ENCODE peak calls at places on chromosomes 4 and X, in ten cellular contexts. One of them, this sample, is unnamed.

GRCh38 chr4:107939307-107939706 is 8.0 kb downstream of the CYP2U1 start:
- DNase-seq in astrocyte of the spinal cord: peak; percentile 13
- DNase-seq in brain microvascular endothelial cell: peak; percentile 13
- DNase-seq in cardiac fibroblast: no peak
- DNase-seq in CD4-positive, alpha-beta T cell: no peak
- DNase-seq in ovary: no peak
- DNase-seq in lower leg skin: no peak
- DNase-seq in suprapubic skin: no peak
- DNase-seq in astrocyte of the cerebellum: no peak
- DNase-seq in stomach: no peak
- DNase-seq in this sample: no peak

GRCh38 chr4:52704676-52705075 is 45.6 kb upstream of the USP46 start:
- DNase-seq in astrocyte of the spinal cord: no peak
- DNase-seq in brain microvascular endothelial cell: no peak
- DNase-seq in cardiac fibroblast: peak; percentile 57
- DNase-seq in CD4-positive, alpha-beta T cell: no peak
- DNase-seq in ovary: no peak
- DNase-seq in lower leg skin: no peak
- DNase-seq in suprapubic skin: no peak
- DNase-seq in astrocyte of the cerebellum: no peak
- DNase-seq in stomach: no peak
- DNase-seq in this sample: no peak

GRCh38 chr4:99117876-99118693 is 26.0 kb downstream of the ADH4 start:
- DNase-seq in astrocyte of the spinal cord: peak; percentile 39
- DNase-seq in brain microvascular endothelial cell: no peak
- DNase-seq in cardiac fibroblast: peak; percentile 48
- DNase-seq in CD4-positive, alpha-beta T cell: no peak
- DNase-seq in ovary: no peak
- DNase-seq in lower leg skin: no peak
- DNase-seq in suprapubic skin: no peak
- DNase-seq in astrocyte of the cerebellum: peak; percentile 5
- DNase-seq in stomach: no peak
- DNase-seq in this sample: no peak

GRCh38 chr4:65175585-65175984 is 494.7 kb downstream of the EPHA5 start:
- DNase-seq in astrocyte of the spinal cord: no peak
- DNase-seq in brain microvascular endothelial cell: no peak
- DNase-seq in cardiac fibroblast: no peak
- DNase-seq in CD4-positive, alpha-beta T cell: no peak
- DNase-seq in ovary: no peak
- DNase-seq in lower leg skin: no peak
- DNase-seq in suprapubic skin: no peak
- DNase-seq in astrocyte of the cerebellum: no peak
- DNase-seq in stomach: no peak
- DNase-seq in this sample: no peak

GRCh38 chr4:101621120-101621519 is 169.4 kb upstream of the BANK1 start:
- DNase-seq in astrocyte of the spinal cord: peak; percentile 71
- DNase-seq in brain microvascular endothelial cell: peak; percentile 18
- DNase-seq in cardiac fibroblast: peak; percentile 31
- DNase-seq in CD4-positive, alpha-beta T cell: no peak
- DNase-seq in ovary: no peak
- DNase-seq in lower leg skin: no peak
- DNase-seq in suprapubic skin: no peak
- DNase-seq in astrocyte of the cerebellum: peak; percentile 67
- DNase-seq in stomach: no peak
- DNase-seq in this sample: no peak

GRCh38 chrX:47900833-47901232 is 64.1 kb downstream of the ZNF81 start:
- DNase-seq in astrocyte of the spinal cord: no peak
- DNase-seq in brain microvascular endothelial cell: no peak
- DNase-seq in cardiac fibroblast: no peak
- DNase-seq in CD4-positive, alpha-beta T cell: no peak
- DNase-seq in ovary: no peak
- DNase-seq in lower leg skin: no peak
- DNase-seq in suprapubic skin: no peak
- DNase-seq in astrocyte of the cerebellum: no peak
- DNase-seq in stomach: no peak
- DNase-seq in this sample: no peak

GRCh38 chrX:30690330-30690729 is 37.1 kb downstream of the GK start:
- DNase-seq in astrocyte of the spinal cord: peak; percentile 6
- DNase-seq in brain microvascular endothelial cell: no peak
- DNase-seq in cardiac fibroblast: peak; percentile 17
- DNase-seq in CD4-positive, alpha-beta T cell: no peak
- DNase-seq in ovary: no peak
- DNase-seq in lower leg skin: no peak
- DNase-seq in suprapubic skin: no peak
- DNase-seq in astrocyte of the cerebellum: no peak
- DNase-seq in stomach: no peak
- DNase-seq in this sample: no peak

GRCh38 chr4:128455076-128455345 is 167.4 kb upstream of the PGRMC2 start:
- DNase-seq in astrocyte of the spinal cord: no peak
- DNase-seq in brain microvascular endothelial cell: peak; percentile 18
- DNase-seq in cardiac fibroblast: no peak
- DNase-seq in CD4-positive, alpha-beta T cell: no peak
- DNase-seq in ovary: peak; percentile 23
- DNase-seq in lower leg skin: no peak
- DNase-seq in suprapubic skin: no peak
- DNase-seq in astrocyte of the cerebellum: no peak
- DNase-seq in stomach: no peak
- DNase-seq in this sample: no peak

GRCh38 chr4:17765514-17766286 is 15.7 kb downstream of the FAM184B start:
- DNase-seq in astrocyte of the spinal cord: no peak
- DNase-seq in brain microvascular endothelial cell: no peak
- DNase-seq in cardiac fibroblast: no peak
- DNase-seq in CD4-positive, alpha-beta T cell: no peak
- DNase-seq in ovary: no peak
- DNase-seq in lower leg skin: no peak
- DNase-seq in suprapubic skin: no peak
- DNase-seq in astrocyte of the cerebellum: no peak
- DNase-seq in stomach: no peak
- DNase-seq in this sample: no peak

GRCh38 chr4:173801876-173802713 is 272.1 kb upstream of the HAND2 start:
- DNase-seq in astrocyte of the spinal cord: no peak
- DNase-seq in brain microvascular endothelial cell: no peak
- DNase-seq in cardiac fibroblast: peak; percentile 8
- DNase-seq in CD4-positive, alpha-beta T cell: no peak
- DNase-seq in ovary: no peak
- DNase-seq in lower leg skin: no peak
- DNase-seq in suprapubic skin: no peak
- DNase-seq in astrocyte of the cerebellum: no peak
- DNase-seq in stomach: no peak
- DNase-seq in this sample: no peak

GRCh38 chr4:88017516-88018302 is 10.3 kb downstream of the PKD2 start:
- DNase-seq in astrocyte of the spinal cord: peak; percentile 93
- DNase-seq in brain microvascular endothelial cell: peak; percentile 90
- DNase-seq in cardiac fibroblast: peak; percentile 97
- DNase-seq in CD4-positive, alpha-beta T cell: no peak
- DNase-seq in ovary: no peak
- DNase-seq in lower leg skin: no peak
- DNase-seq in suprapubic skin: no peak
- DNase-seq in astrocyte of the cerebellum: peak; percentile 93
- DNase-seq in stomach: no peak
- DNase-seq in this sample: peak; percentile 72

GRCh38 chrX:40064055-40064597 is 33.6 kb downstream of the BCOR start:
- DNase-seq in astrocyte of the spinal cord: no peak
- DNase-seq in brain microvascular endothelial cell: no peak
- DNase-seq in cardiac fibroblast: no peak
- DNase-seq in CD4-positive, alpha-beta T cell: no peak
- DNase-seq in ovary: no peak
- DNase-seq in lower leg skin: peak; percentile 70
- DNase-seq in suprapubic skin: peak; percentile 43
- DNase-seq in astrocyte of the cerebellum: no peak
- DNase-seq in stomach: no peak
- DNase-seq in this sample: no peak

GRCh38 chr4:129561886-129562285 is 465.9 kb downstream of the C4orf33 start:
- DNase-seq in astrocyte of the spinal cord: peak; percentile 35
- DNase-seq in brain microvascular endothelial cell: peak; percentile 61
- DNase-seq in cardiac fibroblast: peak; percentile 3
- DNase-seq in CD4-positive, alpha-beta T cell: no peak
- DNase-seq in ovary: no peak
- DNase-seq in lower leg skin: no peak
- DNase-seq in suprapubic skin: no peak
- DNase-seq in astrocyte of the cerebellum: no peak
- DNase-seq in stomach: no peak
- DNase-seq in this sample: no peak

GRCh38 chr4:24470681-24471622 is 113.4 kb downstream of the DHX15 start:
- DNase-seq in astrocyte of the spinal cord: peak; percentile 57
- DNase-seq in brain microvascular endothelial cell: peak; percentile 45
- DNase-seq in cardiac fibroblast: peak; percentile 54
- DNase-seq in CD4-positive, alpha-beta T cell: no peak
- DNase-seq in ovary: peak; percentile 52
- DNase-seq in lower leg skin: no peak
- DNase-seq in suprapubic skin: peak; percentile 67
- DNase-seq in astrocyte of the cerebellum: no peak
- DNase-seq in stomach: no peak
- DNase-seq in this sample: no peak

GRCh38 chrX:153353416-153353815 is 19.5 kb downstream of the ZNF275 start:
- DNase-seq in astrocyte of the spinal cord: no peak
- DNase-seq in brain microvascular endothelial cell: no peak
- DNase-seq in cardiac fibroblast: no peak
- DNase-seq in CD4-positive, alpha-beta T cell: no peak
- DNase-seq in ovary: no peak
- DNase-seq in lower leg skin: no peak
- DNase-seq in suprapubic skin: no peak
- DNase-seq in astrocyte of the cerebellum: no peak
- DNase-seq in stomach: no peak
- DNase-seq in this sample: no peak
- TF ChIP-seq CTCF in astrocyte of the spinal cord: no peak
- TF ChIP-seq CTCF in brain microvascular endothelial cell: no peak
- TF ChIP-seq CTCF in cardiac fibroblast: no peak
- TF ChIP-seq CTCF in CD4-positive, alpha-beta T cell: no peak
- TF ChIP-seq CTCF in ovary: no peak
- TF ChIP-seq CTCF in lower leg skin: no peak
- TF ChIP-seq CTCF in suprapubic skin: no peak
- TF ChIP-seq CTCF in astrocyte of the cerebellum: no peak
- TF ChIP-seq CTCF in stomach: no peak
- TF ChIP-seq CTCF in this sample: no peak

DNA sequence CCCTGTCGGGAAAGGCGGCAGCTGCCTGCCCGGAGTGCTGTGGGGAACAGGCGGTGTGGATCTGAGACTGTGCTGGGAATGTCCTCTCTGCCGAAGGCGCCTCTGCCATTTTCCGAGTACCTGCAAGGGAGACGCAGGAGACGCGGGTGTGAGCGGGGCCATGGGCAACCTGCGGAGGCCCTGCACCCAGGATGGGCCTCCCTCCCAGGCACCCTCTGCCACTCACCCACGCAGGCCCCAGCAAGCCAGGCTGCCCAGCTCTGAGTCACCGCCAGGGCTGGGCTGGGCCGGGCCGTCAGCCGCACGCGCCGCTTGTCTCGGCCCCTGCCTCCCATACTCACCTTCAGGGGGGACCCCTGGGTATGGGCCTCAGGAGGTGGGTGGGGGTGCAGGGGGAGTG is 3.5 kb upstream of the FGFR3 start:
- DNase-seq in astrocyte of the spinal cord: no peak
- DNase-seq in brain microvascular endothelial cell: no peak
- DNase-seq in cardiac fibroblast: no peak
- DNase-seq in CD4-positive, alpha-beta T cell: no peak
- DNase-seq in ovary: no peak
- DNase-seq in lower leg skin: no peak
- DNase-seq in suprapubic skin: no peak
- DNase-seq in astrocyte of the cerebellum: no peak
- DNase-seq in stomach: no peak
- DNase-seq in this sample: no peak
- TF ChIP-seq CTCF in astrocyte of the spinal cord: no peak
- TF ChIP-seq CTCF in brain microvascular endothelial cell: no peak
- TF ChIP-seq CTCF in cardiac fibroblast: no peak
- TF ChIP-seq CTCF in CD4-positive, alpha-beta T cell: no peak
- TF ChIP-seq CTCF in ovary: no peak
- TF ChIP-seq CTCF in lower leg skin: no peak
- TF ChIP-seq CTCF in suprapubic skin: no peak
- TF ChIP-seq CTCF in astrocyte of the cerebellum: no peak
- TF ChIP-seq CTCF in stomach: no peak
- TF ChIP-seq CTCF in this sample: no peak

DNA sequence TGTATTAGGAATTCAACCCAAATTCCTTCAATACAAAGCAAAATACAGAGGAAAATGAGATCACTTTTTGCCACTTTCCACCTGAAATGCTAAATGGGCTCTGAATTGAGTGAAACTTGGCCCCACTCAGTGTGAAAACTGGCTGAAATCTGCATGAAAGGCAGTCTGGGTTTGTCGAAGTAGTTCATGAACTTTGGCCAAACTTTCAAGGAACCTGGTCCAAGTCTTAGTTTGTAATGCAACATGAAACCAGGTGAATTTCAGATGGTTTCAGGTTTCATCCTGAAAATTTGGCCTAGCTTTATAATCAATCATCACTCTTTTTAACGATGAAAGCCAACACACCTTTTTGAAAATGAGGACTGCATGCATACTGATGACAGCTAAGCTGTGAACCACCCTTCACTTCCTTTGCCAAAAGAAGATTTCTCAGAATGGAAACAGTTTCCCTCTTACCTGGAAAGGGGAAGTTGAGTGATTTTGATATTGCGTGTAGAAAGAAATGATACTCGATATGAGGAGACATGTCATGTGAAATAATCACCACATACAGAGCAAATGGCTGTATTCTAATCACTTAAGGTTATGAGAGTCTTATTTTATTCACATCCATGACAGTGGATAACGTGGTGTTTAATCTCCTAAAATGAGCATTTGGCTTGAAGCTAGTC is 209.9 kb upstream of the ETNPPL start:
- DNase-seq in astrocyte of the spinal cord: no peak
- DNase-seq in brain microvascular endothelial cell: no peak
- DNase-seq in cardiac fibroblast: no peak
- DNase-seq in CD4-positive, alpha-beta T cell: no peak
- DNase-seq in ovary: no peak
- DNase-seq in lower leg skin: no peak
- DNase-seq in suprapubic skin: no peak
- DNase-seq in astrocyte of the cerebellum: no peak
- DNase-seq in stomach: no peak
- DNase-seq in this sample: no peak
- TF ChIP-seq CTCF in astrocyte of the spinal cord: no peak
- TF ChIP-seq CTCF in brain microvascular endothelial cell: no peak
- TF ChIP-seq CTCF in cardiac fibroblast: no peak
- TF ChIP-seq CTCF in CD4-positive, alpha-beta T cell: no peak
- TF ChIP-seq CTCF in ovary: no peak
- TF ChIP-seq CTCF in lower leg skin: no peak
- TF ChIP-seq CTCF in suprapubic skin: no peak
- TF ChIP-seq CTCF in astrocyte of the cerebellum: no peak
- TF ChIP-seq CTCF in stomach: no peak
- TF ChIP-seq CTCF in this sample: no peak

DNA sequence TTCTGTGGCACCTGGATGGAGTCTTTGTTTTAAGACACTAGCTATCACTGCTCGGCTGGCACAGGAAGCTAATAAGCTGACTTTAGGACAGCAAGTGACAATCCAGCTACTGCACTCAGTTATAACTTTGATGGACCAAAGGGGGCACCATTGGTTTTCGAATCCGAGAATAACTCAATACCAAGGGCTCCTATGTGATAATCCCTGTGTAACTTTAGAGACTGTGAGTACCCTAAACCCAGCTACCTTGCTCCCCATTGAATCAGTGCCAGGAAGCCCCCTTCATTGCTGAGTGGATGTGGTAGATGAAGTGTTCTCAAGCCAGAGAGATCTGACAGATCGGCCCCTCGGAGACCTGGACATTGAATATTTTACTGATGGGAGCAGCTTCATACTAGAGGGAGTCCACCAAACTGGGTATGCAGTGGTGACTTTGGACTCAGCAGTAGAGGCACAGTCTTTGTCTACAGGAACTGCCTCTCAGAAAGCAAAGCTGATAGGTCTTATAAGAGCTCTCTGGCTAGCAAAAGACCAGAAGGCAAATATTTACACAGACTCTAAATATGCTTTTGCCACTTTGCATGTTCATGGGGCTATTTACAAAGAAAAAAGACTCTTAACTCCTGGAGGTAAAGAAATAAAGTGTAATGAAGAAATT is 35.5 kb upstream of the UGT2B7 start:
- DNase-seq in astrocyte of the spinal cord: no peak
- DNase-seq in brain microvascular endothelial cell: no peak
- DNase-seq in cardiac fibroblast: peak; percentile 10
- DNase-seq in CD4-positive, alpha-beta T cell: no peak
- DNase-seq in ovary: no peak
- DNase-seq in lower leg skin: no peak
- DNase-seq in suprapubic skin: no peak
- DNase-seq in astrocyte of the cerebellum: no peak
- DNase-seq in stomach: no peak
- DNase-seq in this sample: no peak
- TF ChIP-seq CTCF in astrocyte of the spinal cord: peak; percentile 13
- TF ChIP-seq CTCF in brain microvascular endothelial cell: peak; percentile 43
- TF ChIP-seq CTCF in cardiac fibroblast: peak; percentile 29
- TF ChIP-seq CTCF in CD4-positive, alpha-beta T cell: no peak
- TF ChIP-seq CTCF in ovary: no peak
- TF ChIP-seq CTCF in lower leg skin: no peak
- TF ChIP-seq CTCF in suprapubic skin: no peak
- TF ChIP-seq CTCF in astrocyte of the cerebellum: no peak
- TF ChIP-seq CTCF in stomach: no peak
- TF ChIP-seq CTCF in this sample: no peak